ENCODE peak calls at places on chromosome 12, in five cellular contexts. D, W, Y, X and S are unnamed samples.

GRCh38 chr12:39723831-39724230 is 104.2 kb upstream of the ABCD2 start:
- DNase-seq in Y (no peak), D (no peak), W (no peak), X (no peak), S (no peak)

GRCh38 chr12:115956236-115956635 is 321.3 kb downstream of the MED13L start:
- DNase-seq in Y (no peak), X (no peak), W (no peak), D (no peak), S (no peak)

GRCh38 chr12:12592930-12593329 is 18.7 kb upstream of the CREBL2 start:
- DNase-seq in W (peak), D (no peak), Y (no peak), X (no peak), S (no peak)

GRCh38 chr12:5889381-5890047 is 55.5 kb downstream of the ANO2 start:
- DNase-seq in Y (no peak), X (no peak), W (peak), D (peak), S (peak)

GRCh38 chr12:87953257-87953860 is 75.8 kb downstream of the C12orf50 start:
- DNase-seq in D (no peak), W (peak), Y (no peak), X (no peak), S (peak)

GRCh38 chr12:6076340-6076739 is 48.1 kb downstream of the VWF start:
- DNase-seq in X (no peak), W (no peak), Y (no peak), D (no peak), S (no peak)

GRCh38 chr12:29547151-29547561 is 49.7 kb upstream of the OVCH1 start:
- DNase-seq in D (no peak), W (no peak), X (no peak), Y (no peak), S (peak)

GRCh38 chr12:29026419-29026818 is 122.7 kb upstream of the FAR2 start:
- DNase-seq in Y (no peak), X (no peak), W (no peak), D (no peak), S (no peak)

GRCh38 chr12:104555650-104556049 is 98.9 kb downstream of the CHST11 start:
- DNase-seq in W (no peak), X (no peak), Y (no peak), D (no peak), S (no peak)

GRCh38 chr12:75783093-75783877 is 248.3 kb downstream of the PHLDA1 start:
- DNase-seq in D (no peak), Y (no peak), W (no peak), X (no peak), S (no peak)

GRCh38 chr12:47722926-47723631 is 2.2 kb downstream of the ENDOU start:
- DNase-seq in W (no peak), Y (no peak), X (no peak), D (no peak), S (no peak)
- H2AFZ ChIP-seq in W (no peak), Y (no peak), X (no peak), D (no peak), S (no peak)

GRCh38 chr12:122182887-122183587 is at the start of gene LRRC43:
- DNase-seq in D (no peak), Y (no peak), X (no peak), W (no peak), S (peak)
- TF ChIP-seq CREB1 in D (no peak), Y (no peak), X (no peak), W (no peak), S (no peak)

DNA sequence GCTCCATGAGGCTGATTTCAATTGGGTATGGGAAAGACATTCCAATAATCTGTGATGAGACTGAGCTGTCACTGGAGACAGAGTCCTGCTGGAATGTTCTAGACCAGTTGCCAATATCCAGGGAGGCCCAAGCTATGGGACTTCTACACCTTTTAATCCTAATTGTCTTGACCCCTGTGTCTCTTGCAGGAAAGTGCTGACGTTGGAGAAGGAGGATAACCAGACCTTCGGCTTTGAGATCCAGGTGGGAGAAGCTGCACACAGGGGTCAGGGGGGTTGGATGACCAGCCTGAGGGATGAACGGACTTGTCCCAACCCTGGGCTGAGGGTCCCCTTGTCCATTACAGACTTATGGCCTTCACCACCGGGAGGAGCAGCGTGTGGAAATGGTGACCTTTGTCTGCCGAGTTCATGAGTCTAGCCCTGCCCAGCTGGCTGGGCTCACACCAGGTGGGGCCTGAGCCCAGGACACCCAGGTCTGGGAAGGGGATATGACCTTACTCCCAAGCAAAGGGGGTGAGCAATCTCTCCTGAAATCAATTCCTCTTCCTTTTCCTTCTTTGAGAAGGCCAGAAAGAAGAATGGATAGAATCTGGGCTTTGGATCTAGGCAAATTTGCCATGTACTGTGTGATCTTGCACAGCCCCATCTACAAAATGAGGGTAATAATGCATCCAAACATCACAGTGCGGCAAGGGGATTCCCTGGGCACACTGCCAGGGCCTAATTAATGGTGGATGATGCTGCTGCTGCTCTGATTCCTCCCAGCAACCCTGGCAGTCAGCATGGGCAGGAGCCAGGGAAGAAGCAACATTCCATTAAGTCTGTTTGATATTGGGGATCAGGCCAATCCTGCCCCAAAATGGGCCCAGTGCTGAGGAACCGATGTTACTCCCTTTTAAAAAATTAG is 4.2 kb downstream of the TAMALIN start:
- DNase-seq in W (peak), X (no peak), Y (no peak), D (no peak), S (no peak)
- H2AFZ ChIP-seq in W (no peak), X (no peak), Y (no peak), D (peak), S (no peak)

DNA sequence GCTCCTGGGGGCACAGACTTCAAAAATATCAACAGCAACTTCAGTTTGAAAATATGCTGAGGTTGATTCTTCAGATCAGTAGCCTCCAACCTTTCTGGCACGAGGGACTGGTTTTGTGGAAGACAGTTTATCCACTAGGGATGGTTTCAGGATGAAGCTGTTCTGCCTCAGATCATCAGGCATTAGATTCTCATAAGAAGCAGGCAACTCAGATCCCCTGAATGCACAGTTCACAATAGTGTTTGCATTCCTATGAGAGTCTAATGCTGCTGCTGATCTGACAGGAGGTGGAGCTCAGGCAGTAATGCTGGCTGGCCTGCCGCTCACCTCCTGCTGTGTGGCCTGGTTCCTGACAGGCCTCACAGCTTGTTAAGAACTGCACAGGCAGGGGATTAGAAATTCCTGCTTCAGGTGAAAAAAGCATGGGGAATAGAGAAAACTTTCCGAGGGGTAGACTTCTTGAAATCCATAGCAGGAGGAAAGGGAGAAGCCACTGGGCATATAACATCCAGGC is 12.8 kb downstream of the EPYC start:
- DNase-seq in Y (no peak), X (no peak), D (no peak), W (no peak), S (no peak)
- TF ChIP-seq CREB1 in Y (no peak), X (no peak), D (no peak), W (no peak), S (no peak)

GRCh38 chr12:19799216-19799615 is 359.9 kb downstream of the AEBP2 start:
- DNase-seq in D (no peak), Y (no peak), W (no peak), X (no peak), S (no peak)
- H2AFZ ChIP-seq in D (no peak), Y (no peak), W (no peak), X (no peak), S (no peak)

GRCh38 chr12:56518570-56518969 is 3.0 kb upstream of the RBMS2 start:
- DNase-seq in D (no peak), W (peak), X (no peak), Y (no peak), S (no peak)
- TF ChIP-seq CREB1 in D (no peak), W (no peak), X (no peak), Y (no peak), S (no peak)

GRCh38 chr12:40992158-40992557 is 196.0 kb upstream of the PDZRN4 start:
- DNase-seq in Y (no peak), W (no peak), D (no peak), X (no peak), S (no peak)
- H2AFZ ChIP-seq in Y (no peak), W (no peak), D (no peak), X (no peak), S (no peak)

GRCh38 chr12:92544321-92544720 is 158.5 kb upstream of the PLEKHG7 start:
- DNase-seq in D (no peak), X (no peak), W (no peak), Y (no peak), S (no peak)

GRCh38 chr12:92541024-92541423 is 161.8 kb upstream of the PLEKHG7 start:
- DNase-seq in X (no peak), D (no peak), W (no peak), Y (no peak), S (no peak)

GRCh38 chr12:92543872-92544271 is 158.9 kb upstream of the PLEKHG7 start:
- DNase-seq in D (no peak), W (no peak), Y (no peak), X (no peak), S (no peak)

GRCh38 chr12:92546259-92546825 is 156.4 kb upstream of the PLEKHG7 start:
- DNase-seq in Y (no peak), D (no peak), X (no peak), W (no peak), S (no peak)

DNA sequence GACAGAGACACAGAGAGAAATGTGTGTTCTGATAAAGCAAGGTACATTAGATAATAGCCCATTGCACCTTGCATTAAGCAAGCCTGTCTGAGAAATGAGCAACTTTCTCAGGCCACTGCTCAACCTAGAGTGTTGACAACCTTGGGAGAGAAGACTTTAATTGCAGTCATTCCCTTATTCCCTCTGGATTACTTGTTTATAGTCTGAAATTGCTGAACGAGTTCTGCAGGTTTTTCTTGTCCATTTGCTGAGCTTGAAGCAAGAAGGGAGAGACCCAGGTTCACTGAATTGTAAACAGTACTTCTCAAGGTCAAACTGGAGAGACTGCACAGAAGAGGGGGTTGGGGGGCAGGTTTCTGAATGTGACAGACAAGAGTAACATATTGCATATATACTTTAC is 159.4 kb upstream of the PLEKHG7 start:
- DNase-seq in X (no peak), D (no peak), W (peak), Y (no peak), S (no peak)
- TF ChIP-seq CREB1 in X (no peak), D (no peak), W (no peak), Y (no peak), S (no peak)

GRCh38 chr12:96134200-96134599 is 60.0 kb upstream of the ELK3 start:
- DNase-seq in W (no peak), D (no peak), X (no peak), Y (no peak), S (no peak)

GRCh38 chr12:96136129-96136528 is 58.0 kb upstream of the ELK3 start:
- DNase-seq in Y (no peak), W (no peak), X (no peak), D (no peak), S (no peak)

GRCh38 chr12:96132819-96133218 is 61.4 kb upstream of the ELK3 start:
- DNase-seq in D (peak), Y (no peak), X (no peak), W (peak), S (no peak)

GRCh38 chr12:96140110-96140509 is 54.1 kb upstream of the ELK3 start:
- DNase-seq in Y (no peak), W (no peak), D (no peak), X (no peak), S (no peak)

DNA sequence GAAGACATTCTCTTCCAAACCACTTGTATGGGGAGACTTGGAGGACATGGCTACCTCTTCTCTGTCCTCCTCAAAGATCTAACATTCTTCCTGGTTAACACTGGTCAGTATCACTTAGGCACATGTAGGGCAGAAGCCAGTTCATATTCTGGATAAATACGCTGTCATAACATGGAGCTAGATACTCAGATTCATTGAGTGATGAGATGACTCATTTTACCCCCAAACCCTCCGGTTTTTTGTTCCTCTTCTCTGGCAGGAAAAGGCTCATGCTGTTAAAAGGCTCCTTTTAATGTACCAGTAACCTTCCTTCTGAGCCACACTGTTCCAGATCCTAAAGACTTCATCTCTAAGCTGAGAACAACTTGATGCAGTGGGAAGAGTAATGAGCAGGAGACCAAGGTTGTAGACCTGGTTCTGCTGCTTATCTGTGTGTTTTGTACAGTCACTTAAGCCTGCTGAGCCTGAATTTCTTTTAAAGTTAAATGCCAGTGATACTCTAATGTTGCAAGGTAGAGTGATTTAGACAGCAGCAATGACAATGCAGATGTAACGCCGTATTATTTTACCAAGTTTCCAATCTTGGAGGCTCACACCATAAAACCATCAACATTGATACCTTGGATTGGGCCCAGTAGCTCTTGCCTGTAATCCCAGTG is 57.3 kb upstream of the ELK3 start:
- DNase-seq in W (no peak), D (no peak), Y (no peak), X (no peak), S (no peak)
- H2AFZ ChIP-seq in W (no peak), D (no peak), Y (no peak), X (no peak), S (no peak)

DNA sequence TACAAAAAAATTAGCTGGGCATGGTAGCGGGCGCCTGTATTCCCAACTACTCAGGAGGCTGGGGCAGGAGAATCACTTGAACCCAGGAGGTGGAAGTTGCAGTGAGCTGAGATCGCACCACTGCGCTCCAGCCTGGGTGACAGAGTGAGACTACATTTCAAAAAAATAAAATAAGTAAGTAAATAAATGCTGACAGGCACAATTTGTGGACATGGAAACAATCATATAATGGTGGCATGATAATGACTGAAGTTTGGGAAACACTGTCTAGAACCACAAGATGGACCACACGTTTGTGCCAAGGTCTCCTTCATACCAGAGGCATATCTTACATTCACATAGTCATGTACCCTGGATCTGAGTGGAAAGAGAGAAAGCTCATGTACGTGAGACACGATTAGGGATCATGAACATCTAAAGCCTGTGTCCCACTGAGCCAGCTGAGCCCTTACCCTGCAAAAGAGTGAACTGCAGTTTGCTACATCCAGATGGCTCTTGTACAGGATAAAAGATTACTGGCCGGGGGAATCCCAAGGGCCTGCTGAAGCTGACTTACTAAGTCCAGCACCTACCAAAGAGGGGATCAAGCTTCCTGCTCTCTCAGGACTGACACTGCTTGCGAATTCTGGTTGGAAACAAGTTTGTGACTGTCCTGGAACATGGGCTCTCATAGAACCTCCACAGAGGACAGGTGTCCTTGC is 62.9 kb downstream of the TRAFD1 start:
- DNase-seq in Y (no peak), X (no peak), W (no peak), D (no peak), S (no peak)
- TF ChIP-seq CREB1 in Y (no peak), X (no peak), W (no peak), D (no peak), S (no peak)